ENCODE peak calls at places on chromosomes 7 and 10, in five cellular contexts. One of them, this sample, is unnamed.

GRCh38 chr7:74173074-74173473 is 1.1 kb upstream of the EIF4H start:
- DNase-seq in AG04450: no peak
- DNase-seq in vagina: no peak
- DNase-seq in right lobe of liver: peak; percentile 52
- DNase-seq in tibial artery: no peak
- DNase-seq in this sample: no peak

GRCh38 chr7:129162732-129163131 is 18.2 kb downstream of the TSPAN33 start:
- DNase-seq in AG04450: no peak
- DNase-seq in vagina: no peak
- DNase-seq in right lobe of liver: no peak
- DNase-seq in tibial artery: no peak
- DNase-seq in this sample: no peak

GRCh38 chr7:23470290-23471089 is at the start of gene IGF2BP3:
- DNase-seq in AG04450: peak; percentile 89
- DNase-seq in vagina: no peak
- DNase-seq in right lobe of liver: no peak
- DNase-seq in tibial artery: no peak
- DNase-seq in this sample: no peak

GRCh38 chr7:47588704-47589225 is 6.9 kb upstream of the TNS3 start:
- DNase-seq in AG04450: no peak
- DNase-seq in vagina: no peak
- DNase-seq in right lobe of liver: no peak
- DNase-seq in tibial artery: no peak
- DNase-seq in this sample: no peak

GRCh38 chr7:116213361-116214155 is 3.2 kb downstream of the TES start:
- DNase-seq in AG04450: no peak
- DNase-seq in vagina: no peak
- DNase-seq in right lobe of liver: no peak
- DNase-seq in tibial artery: no peak
- DNase-seq in this sample: no peak

GRCh38 chr7:3888096-3888495 is 587.0 kb downstream of the SDK1 start:
- DNase-seq in AG04450: no peak
- DNase-seq in vagina: no peak
- DNase-seq in right lobe of liver: no peak
- DNase-seq in tibial artery: peak; percentile 51
- DNase-seq in this sample: no peak

GRCh38 chr7:158228986-158229385 is 358.6 kb downstream of the PTPRN2 start:
- DNase-seq in AG04450: no peak
- DNase-seq in vagina: no peak
- DNase-seq in right lobe of liver: no peak
- DNase-seq in tibial artery: no peak
- DNase-seq in this sample: no peak

GRCh38 chr7:130893441-130893894 is 159.5 kb upstream of the KLF14 start:
- DNase-seq in AG04450: no peak
- DNase-seq in vagina: no peak
- DNase-seq in right lobe of liver: no peak
- DNase-seq in tibial artery: peak; percentile 74
- DNase-seq in this sample: peak; percentile 84

GRCh38 chr7:55233001-55233400 is 132.1 kb upstream of the LANCL2 start:
- DNase-seq in AG04450: no peak
- DNase-seq in vagina: no peak
- DNase-seq in right lobe of liver: no peak
- DNase-seq in tibial artery: no peak
- DNase-seq in this sample: no peak

GRCh38 chr7:43791665-43792064 is 33.2 kb downstream of the BLVRA start:
- DNase-seq in AG04450: no peak
- DNase-seq in vagina: no peak
- DNase-seq in right lobe of liver: no peak
- DNase-seq in tibial artery: no peak
- DNase-seq in this sample: no peak

GRCh38 chr7:105057472-105057871 is 43.5 kb downstream of the KMT2E start:
- DNase-seq in AG04450: no peak
- DNase-seq in vagina: no peak
- DNase-seq in right lobe of liver: no peak
- DNase-seq in tibial artery: no peak
- DNase-seq in this sample: no peak

GRCh38 chr7:41637051-41637450 is 65.8 kb downstream of the INHBA start:
- DNase-seq in AG04450: no peak
- DNase-seq in vagina: no peak
- DNase-seq in right lobe of liver: no peak
- DNase-seq in tibial artery: no peak
- DNase-seq in this sample: no peak

DNA sequence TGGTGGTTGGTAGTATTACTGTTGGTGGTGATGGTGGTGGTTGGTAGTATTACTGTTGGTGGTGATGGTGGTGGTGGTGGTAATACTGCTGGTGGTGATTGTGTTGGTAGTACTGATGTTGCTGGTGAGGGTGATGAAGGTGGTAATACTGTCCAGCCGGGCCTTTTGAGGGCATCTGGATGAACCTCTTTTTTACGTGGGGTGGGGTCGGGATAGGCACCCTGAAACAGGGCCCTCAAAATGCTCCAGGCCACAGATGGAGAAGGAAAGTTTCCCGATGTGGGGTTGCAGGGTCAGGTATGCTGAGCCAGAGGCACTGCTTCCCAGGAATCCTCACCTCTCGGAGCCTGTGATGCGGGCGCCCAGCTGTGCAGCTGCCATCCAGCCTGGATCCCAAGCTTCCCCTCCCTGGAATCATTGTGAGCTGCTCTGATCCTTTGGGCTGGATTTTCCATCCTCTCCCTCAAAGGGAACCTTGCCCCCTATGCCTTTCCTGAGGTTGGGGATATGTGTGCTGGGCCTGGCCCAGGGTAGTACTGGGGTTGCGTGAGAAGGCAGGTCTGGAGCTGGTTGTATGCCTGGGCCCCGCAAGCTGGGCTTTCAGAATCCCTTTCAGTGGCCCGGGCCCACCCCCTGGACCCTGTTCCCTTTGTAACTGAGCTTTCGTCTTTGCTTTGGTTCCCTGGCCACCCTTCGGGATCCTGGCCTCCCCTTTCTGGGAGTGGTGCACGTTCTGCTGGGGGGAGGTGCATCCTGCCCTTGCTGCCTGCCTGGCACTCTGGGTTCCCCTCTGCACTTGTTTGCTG is 43.3 kb downstream of the DOCK1 start:
- DNase-seq in AG04450: no peak
- DNase-seq in vagina: peak; percentile 52
- DNase-seq in right lobe of liver: no peak
- DNase-seq in tibial artery: no peak
- DNase-seq in this sample: no peak
- H3K27ac ChIP-seq in AG04450: no peak overlapping the region
- H3K27ac ChIP-seq in vagina: no peak overlapping the region
- H3K27ac ChIP-seq in right lobe of liver: no peak overlapping the region
- H3K27ac ChIP-seq in tibial artery: no peak overlapping the region
- H3K27ac ChIP-seq in this sample: no peak overlapping the region

DNA sequence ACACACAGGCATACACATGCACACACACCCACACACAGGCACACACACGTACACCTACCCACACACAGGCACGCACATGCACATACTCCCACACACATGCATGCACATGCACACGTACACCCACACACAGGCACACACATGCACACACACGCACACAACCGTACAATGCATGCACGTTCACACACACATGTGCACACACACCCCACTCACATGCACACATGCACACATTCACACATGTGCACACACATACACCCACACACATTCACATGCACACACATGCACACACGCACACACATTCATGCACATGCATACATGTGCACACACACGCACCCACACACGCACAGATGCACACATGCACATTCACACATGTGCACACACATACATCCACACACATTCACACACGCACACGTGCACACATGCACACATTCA is 59.3 kb downstream of the MKI67 start:
- DNase-seq in AG04450: no peak
- DNase-seq in vagina: no peak
- DNase-seq in right lobe of liver: peak; percentile 31
- DNase-seq in tibial artery: no peak
- DNase-seq in this sample: no peak
- H3K27ac ChIP-seq in AG04450: no peak overlapping the region
- H3K27ac ChIP-seq in vagina: no peak overlapping the region
- H3K27ac ChIP-seq in right lobe of liver: no peak overlapping the region
- H3K27ac ChIP-seq in tibial artery: no peak overlapping the region
- H3K27ac ChIP-seq in this sample: no peak overlapping the region

GRCh38 chr7:101891936-101892640 is 74.7 kb downstream of the CUX1 start:
- DNase-seq in AG04450: no peak
- DNase-seq in vagina: no peak
- DNase-seq in right lobe of liver: no peak
- DNase-seq in tibial artery: no peak
- DNase-seq in this sample: no peak
- H3K27ac ChIP-seq in AG04450: no peak overlapping the region
- H3K27ac ChIP-seq in vagina: no peak overlapping the region
- H3K27ac ChIP-seq in right lobe of liver: no peak overlapping the region
- H3K27ac ChIP-seq in tibial artery: no peak overlapping the region
- H3K27ac ChIP-seq in this sample: no peak overlapping the region

DNA sequence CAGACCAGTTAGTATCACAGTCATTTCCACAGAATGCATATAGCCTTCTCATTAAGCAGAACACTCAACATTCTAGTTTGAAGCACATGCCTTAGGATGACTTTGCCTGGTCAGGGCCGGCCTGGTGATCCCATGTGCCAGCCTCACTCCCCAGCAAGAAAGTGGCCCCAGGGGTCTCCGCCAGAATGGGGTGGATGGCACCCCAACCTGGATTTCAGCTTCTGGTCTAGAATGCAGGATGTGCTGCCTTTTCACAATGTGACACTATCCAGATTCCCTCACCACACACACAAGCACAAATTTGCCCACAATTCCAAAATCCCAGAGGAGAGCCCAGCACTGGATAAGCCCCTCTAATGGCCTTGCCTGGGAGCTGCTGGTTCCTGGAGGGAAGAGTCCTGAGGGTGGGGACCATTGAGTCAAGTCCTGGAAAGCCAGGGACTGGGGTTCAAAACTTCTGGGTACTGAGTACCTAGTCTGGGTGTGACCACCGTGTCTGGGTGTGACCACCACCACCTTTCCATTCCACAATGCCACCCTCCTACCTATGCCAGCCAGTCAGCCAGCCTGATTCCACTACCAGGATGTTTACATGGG is 41.5 kb upstream of the GPAM start:
- DNase-seq in AG04450: no peak
- DNase-seq in vagina: no peak
- DNase-seq in right lobe of liver: no peak
- DNase-seq in tibial artery: no peak
- DNase-seq in this sample: no peak
- H3K27ac ChIP-seq in AG04450: no peak overlapping the region
- H3K27ac ChIP-seq in vagina: no peak overlapping the region
- H3K27ac ChIP-seq in right lobe of liver: peak overlapping the region; percentile 86
- H3K27ac ChIP-seq in tibial artery: no peak overlapping the region
- H3K27ac ChIP-seq in this sample: no peak overlapping the region

GRCh38 chr10:44986670-44987069 is 8.1 kb upstream of the DEPP1 start:
- DNase-seq in AG04450: no peak
- DNase-seq in vagina: no peak
- DNase-seq in right lobe of liver: no peak
- DNase-seq in tibial artery: peak; percentile 17
- DNase-seq in this sample: peak; percentile 15
- H3K27ac ChIP-seq in AG04450: peak overlapping the region; percentile 77
- H3K27ac ChIP-seq in vagina: peak overlapping the region; percentile 7
- H3K27ac ChIP-seq in right lobe of liver: no peak overlapping the region
- H3K27ac ChIP-seq in tibial artery: peak overlapping the region; percentile 96
- H3K27ac ChIP-seq in this sample: peak overlapping the region; percentile 91

This sample was measured in ascending aorta.